ENCODE peak calls at places on chromosomes 11 and 22, in six cellular contexts. D is astrocyte of the spinal cord, U is RWPE2, J is mammary epithelial cell, P is heart left ventricle, K is neural progenitor cell. W is an unnamed sample.

GRCh38 chr22:46330426-46330825 is 5.1 kb upstream of the TRMU start:
- DNase-seq in U (no peak), D (no peak), K (no peak), P (peak; percentile 8), J (no peak), W (no peak)

GRCh38 chr22:24107668-24108067 is 73.6 kb upstream of the SUSD2 start:
- DNase-seq in J (peak; percentile 53), D (peak; percentile 87), P (peak; percentile 86), U (no peak), K (no peak), W (peak; percentile 95)

GRCh38 chr11:3203221-3204043 is 15.2 kb downstream of the MRGPRG start:
- DNase-seq in D (no peak), P (no peak), K (peak; percentile 84), J (peak; percentile 4), U (no peak), W (no peak)

GRCh38 chr11:47495856-47496217 is 46.9 kb upstream of the RAPSN start:
- DNase-seq in U (no peak), P (no peak), D (no peak), J (no peak), K (no peak), W (peak; percentile 58)

GRCh38 chr11:76680517-76681425 is 10.2 kb upstream of the LRRC32 start:
- DNase-seq in U (no peak), P (peak; percentile 84), J (peak; percentile 25), K (peak; percentile 92), D (peak; percentile 66), W (peak; percentile 75)

GRCh38 chr22:19260194-19260593 is 31.3 kb downstream of the CLTCL1 start:
- DNase-seq in D (no peak), K (no peak), P (no peak), U (no peak), J (no peak), W (no peak)

GRCh38 chr22:35818897-35819296 is 101.2 kb downstream of the APOL5 start:
- DNase-seq in J (no peak), P (no peak), K (no peak), D (no peak), U (no peak), W (no peak)

GRCh38 chr11:87036756-87037449 is 831 bp upstream of the TMEM135 start:
- DNase-seq in K (no peak), J (no peak), P (no peak), U (no peak), D (no peak), W (no peak)

GRCh38 chr22:30243671-30244465 is 2.7 kb downstream of the LIF start:
- DNase-seq in K (no peak), D (no peak), J (no peak), P (no peak), U (no peak), W (no peak)

GRCh38 chr11:1134848-1135445 is 22.8 kb upstream of the MUC5AC start:
- DNase-seq in K (no peak), P (no peak), D (no peak), U (no peak), J (no peak), W (no peak)

GRCh38 chr22:49946612-49947295 is 13.8 kb upstream of the PIM3 start:
- DNase-seq in J (no peak), U (no peak), P (no peak), K (peak; percentile 54), D (no peak), W (no peak)

DNA sequence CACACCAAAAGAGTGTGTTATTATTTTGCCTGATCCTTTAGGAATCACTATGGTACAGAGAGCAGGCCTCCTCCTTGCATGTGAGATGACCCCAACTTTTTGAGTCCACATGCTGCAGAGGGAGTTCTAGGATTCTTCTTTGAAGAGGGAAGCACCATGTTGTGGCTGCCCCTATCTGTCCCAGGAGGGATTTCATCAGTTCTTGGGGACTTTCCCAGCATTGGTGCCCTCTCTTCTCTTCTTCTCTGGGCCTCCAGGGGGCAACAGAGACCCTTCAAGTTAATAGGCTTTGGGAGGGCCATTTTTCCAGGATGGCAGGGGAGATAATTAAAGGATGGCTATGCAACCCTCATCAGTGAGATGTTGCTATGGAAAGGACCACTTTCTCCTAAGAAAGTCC is 3.6 kb downstream of the MMP1 start:
- DNase-seq in U (no peak), P (no peak), K (peak; percentile 65), D (peak; percentile 10), J (peak; percentile 30), W (peak; percentile 57)
- TF ChIP-seq CTCF in U (peak; percentile 39), P (no peak), K (peak; percentile 61), D (peak; percentile 55), J (peak; percentile 53), W (peak; percentile 56)

DNA sequence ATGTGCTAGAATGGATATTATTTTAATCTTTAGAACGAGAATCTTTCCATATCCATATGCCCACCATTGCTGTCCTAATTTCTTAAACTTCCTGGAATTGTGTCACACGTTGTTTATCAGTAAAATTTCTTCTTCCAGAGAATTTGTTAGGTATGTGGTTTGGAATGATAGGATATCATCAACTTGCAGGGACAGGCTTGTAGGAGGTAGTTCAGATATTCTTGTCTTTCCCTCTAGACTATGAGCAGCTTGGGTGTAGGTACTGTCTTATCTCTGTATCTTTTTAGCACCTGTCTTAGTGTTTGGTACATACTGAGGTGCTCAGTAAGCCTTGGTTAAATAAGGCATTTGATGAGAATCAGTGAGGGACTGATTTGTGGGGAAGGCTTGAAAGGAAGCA is 3.4 kb downstream of the CTNND1 start:
- DNase-seq in U (no peak), D (no peak), K (no peak), P (no peak), J (no peak), W (no peak)
- H3K4me3 ChIP-seq in U (peak overlapping the region; percentile 55), D (peak overlapping the region; percentile 96), K (peak overlapping the region; percentile 90), P (peak overlapping the region; percentile 17), J (peak overlapping the region; percentile 98), W (peak overlapping the region; percentile 70)

GRCh38 chr11:62737196-62737595 is 8.9 kb downstream of the TTC9C start:
- DNase-seq in P (no peak), J (no peak), D (no peak), K (no peak), U (no peak), W (no peak)
- TF ChIP-seq CTCF in P (no peak), J (no peak), D (no peak), K (no peak), U (no peak), W (no peak)

GRCh38 chr11:93734427-93735222 is 6.7 kb downstream of the TAF1D start:
- DNase-seq in J (no peak), P (no peak), U (no peak), K (no peak), D (no peak), W (no peak)
- H3K4me3 ChIP-seq in J (no peak overlapping the region), P (no peak overlapping the region), U (no peak overlapping the region), K (no peak overlapping the region), D (no peak overlapping the region), W (no peak overlapping the region)

DNA sequence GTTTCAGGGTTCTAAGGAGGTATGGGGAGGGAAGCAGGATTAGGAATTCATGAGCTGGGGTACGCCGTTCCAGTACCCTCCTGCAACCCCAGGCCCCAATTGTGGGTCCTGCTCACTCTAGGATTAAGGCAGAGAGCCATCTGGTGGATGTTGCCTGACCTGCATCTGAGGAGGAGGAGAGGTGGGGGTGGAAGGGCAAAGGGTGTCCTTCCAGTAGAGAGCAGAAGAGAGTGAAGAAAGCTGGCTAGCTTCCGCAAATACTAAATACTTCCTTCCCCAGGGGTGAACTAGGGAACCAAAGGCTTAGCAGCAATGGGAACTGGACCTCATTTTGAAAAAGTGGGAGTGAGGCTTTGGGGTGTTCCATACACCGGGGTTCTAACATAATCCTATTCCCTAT is 10.6 kb downstream of the LRRC51 start:
- DNase-seq in J (peak; percentile 38), U (no peak), K (peak; percentile 88), P (no peak), D (peak; percentile 60), W (peak; percentile 70)
- TF ChIP-seq CTCF in J (peak; percentile 89), U (peak; percentile 86), K (peak; percentile 89), P (peak; percentile 83), D (peak; percentile 90), W (peak; percentile 86)

GRCh38 chr11:62446091-62446490 is 27.3 kb downstream of the SCGB1A1 start:
- DNase-seq in P (no peak), D (no peak), J (no peak), U (no peak), K (no peak), W (peak; percentile 41)

GRCh38 chr11:62444835-62445234 is 26.0 kb downstream of the SCGB1A1 start:
- DNase-seq in U (no peak), D (no peak), J (no peak), K (no peak), P (no peak), W (no peak)

GRCh38 chr11:62445314-62445740 is 26.5 kb downstream of the SCGB1A1 start:
- DNase-seq in U (no peak), K (no peak), P (no peak), D (peak; percentile 65), J (no peak), W (peak; percentile 95)

GRCh38 chr11:62443390-62444201 is 24.8 kb downstream of the SCGB1A1 start:
- DNase-seq in U (no peak), K (no peak), D (no peak), P (no peak), J (no peak), W (peak; percentile 91)

DNA sequence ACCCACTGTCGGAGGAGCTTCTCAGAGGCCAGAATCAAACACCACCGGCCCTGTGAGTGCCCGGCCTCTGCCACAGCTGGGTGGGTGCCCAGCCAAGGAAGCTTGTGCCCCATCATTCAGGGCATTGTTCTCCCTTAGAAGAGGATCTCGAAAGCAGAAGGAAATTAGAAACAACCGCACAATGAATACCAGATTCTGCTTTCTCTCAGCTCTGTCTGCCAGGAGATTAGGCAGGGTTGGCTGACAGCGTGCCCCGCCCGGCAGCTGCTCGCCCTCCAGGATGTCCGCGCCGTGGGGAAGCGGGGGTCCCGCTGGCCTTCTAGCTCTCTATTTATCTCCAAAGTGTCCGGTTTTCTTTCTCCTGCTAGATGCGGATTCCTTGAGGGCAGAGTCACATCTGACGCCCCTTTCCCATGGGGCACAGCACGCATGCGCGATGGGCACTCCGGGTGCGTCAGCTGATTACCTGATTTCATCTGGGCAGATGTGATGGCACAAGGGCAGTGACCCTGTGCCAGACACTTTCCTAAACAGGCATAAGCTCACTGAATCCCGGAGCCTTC is 25.5 kb downstream of the SCGB1A1 start:
- DNase-seq in J (no peak), U (no peak), K (peak; percentile 41), P (peak; percentile 84), D (peak; percentile 86), W (peak; percentile 91)
- H3K4me3 ChIP-seq in J (peak overlapping the region; percentile 18), U (no peak overlapping the region), K (no peak overlapping the region), P (peak overlapping the region; percentile 12), D (peak overlapping the region; percentile 32), W (peak overlapping the region; percentile 47)

GRCh38 chr22:44670220-44670983 is 31.6 kb upstream of the PRR5 start:
- DNase-seq in J (no peak), P (no peak), D (no peak), U (no peak), K (no peak), W (no peak)

GRCh38 chr22:44667829-44668189 is 34.2 kb upstream of the PRR5 start:
- DNase-seq in K (no peak), J (no peak), U (no peak), P (no peak), D (no peak), W (no peak)

GRCh38 chr22:44668886-44669724 is 32.9 kb upstream of the PRR5 start:
- DNase-seq in P (no peak), U (no peak), K (no peak), J (no peak), D (no peak), W (no peak)

GRCh38 chr22:44668190-44668885 is 33.7 kb upstream of the PRR5 start:
- DNase-seq in D (no peak), P (no peak), K (peak; percentile 86), U (no peak), J (no peak), W (no peak)

GRCh38 chr22:44669725-44670027 is 32.3 kb upstream of the PRR5 start:
- DNase-seq in K (peak; percentile 68), D (no peak), P (no peak), U (no peak), J (no peak), W (no peak)
- TF ChIP-seq CTCF in K (peak; percentile 69), D (peak; percentile 47), P (no peak), U (no peak), J (no peak), W (peak; percentile 30)

W was measured in fibroblast of the aortic adventitia.